ENCODE peak calls at places on chromosomes 12 and 14, in nine cellular contexts. U, E, I, K, M, F, R, A and Z are unnamed samples.

GRCh38 chr12:32125455-32126084 is 18.9 kb downstream of the BICD1 start:
- DNase-seq in U (no peak), E (no peak), I (peak; percentile 32), K (no peak), M (no peak), F (no peak), R (peak; percentile 44), A (no peak), Z (no peak)

GRCh38 chr12:89413234-89413633 is 60.9 kb upstream of the DUSP6 start:
- DNase-seq in U (no peak), E (no peak), I (no peak), K (no peak), M (no peak), F (no peak), R (no peak), A (no peak), Z (no peak)

GRCh38 chr12:12909995-12910391 is 18.6 kb downstream of the GPRC5A start:
- DNase-seq in U (no peak), E (no peak), I (no peak), K (no peak), M (no peak), F (no peak), R (no peak), A (no peak), Z (no peak)

GRCh38 chr14:29521526-29522137 is 406.0 kb downstream of the PRKD1 start:
- DNase-seq in U (no peak), E (no peak), I (no peak), K (no peak), M (peak; percentile 35), F (peak; percentile 22), R (peak; percentile 23), A (peak; percentile 26), Z (no peak)

GRCh38 chr12:107329569-107330324 is 236.4 kb upstream of the CRY1 start:
- DNase-seq in U (no peak), E (no peak), I (peak; percentile 73), K (no peak), M (no peak), F (no peak), R (no peak), A (no peak), Z (no peak)

GRCh38 chr14:23529016-23529740 is 22.4 kb downstream of the ZFHX2 start:
- DNase-seq in U (no peak), E (no peak), I (no peak), K (no peak), M (no peak), F (no peak), R (no peak), A (no peak), Z (no peak)

GRCh38 chr12:6211421-6211869 is 11.2 kb downstream of the CD9 start:
- DNase-seq in U (no peak), E (no peak), I (no peak), K (no peak), M (peak; percentile 50), F (no peak), R (peak; percentile 32), A (no peak), Z (no peak)

GRCh38 chr12:4278582-4278939 is 5.0 kb downstream of the CCND2 start:
- DNase-seq in U (no peak), E (no peak), I (no peak), K (peak; percentile 74), M (no peak), F (peak; percentile 27), R (no peak), A (no peak), Z (no peak)

GRCh38 chr14:49489341-49489740 is 96.8 kb downstream of the RPS29 start:
- DNase-seq in U (no peak), E (no peak), I (no peak), K (no peak), M (no peak), F (no peak), R (no peak), A (no peak), Z (no peak)